ENCODE peak calls at places on chromosomes 7 and 10, in eight cellular contexts. One of them, this sample, is unnamed.
A peak's percentile ranks its signal among the peaks of the same experiment; 100 is the strongest.

GRCh38 chr10:72331575-72332422 is 22.9 kb downstream of the DNAJB12 start:
- DNase-seq in pancreas: peak; percentile 91
- DNase-seq in fibroblast of the conjunctiva: peak; percentile 87
- DNase-seq in GM23338: peak; percentile 84
- DNase-seq in hypothalamus: peak; percentile 92
- DNase-seq in HT1080: peak; percentile 84
- DNase-seq in neural progenitor cell: peak; percentile 94
- DNase-seq in M059J: peak; percentile 88
- DNase-seq in this sample: peak; percentile 64

GRCh38 chr10:131947631-131948347 is 33.9 kb downstream of the BNIP3 start:
- DNase-seq in pancreas: no peak
- DNase-seq in fibroblast of the conjunctiva: no peak
- DNase-seq in GM23338: no peak
- DNase-seq in hypothalamus: no peak
- DNase-seq in HT1080: peak; percentile 95
- DNase-seq in neural progenitor cell: no peak
- DNase-seq in M059J: peak; percentile 90
- DNase-seq in this sample: no peak

GRCh38 chr7:46969303-46970130 is 612.4 kb downstream of the TNS3 start:
- DNase-seq in pancreas: peak; percentile 7
- DNase-seq in fibroblast of the conjunctiva: no peak
- DNase-seq in GM23338: no peak
- DNase-seq in hypothalamus: no peak
- DNase-seq in HT1080: no peak
- DNase-seq in neural progenitor cell: no peak
- DNase-seq in M059J: peak; percentile 69
- DNase-seq in this sample: no peak

GRCh38 chr7:2619120-2619519 is 12.7 kb upstream of the TTYH3 start:
- DNase-seq in pancreas: no peak
- DNase-seq in fibroblast of the conjunctiva: no peak
- DNase-seq in GM23338: no peak
- DNase-seq in hypothalamus: no peak
- DNase-seq in HT1080: no peak
- DNase-seq in neural progenitor cell: no peak
- DNase-seq in M059J: peak; percentile 52
- DNase-seq in this sample: no peak

GRCh38 chr10:104350146-104350635 is 3.4 kb upstream of the CFAP58 start:
- DNase-seq in pancreas: no peak
- DNase-seq in fibroblast of the conjunctiva: no peak
- DNase-seq in GM23338: peak; percentile 81
- DNase-seq in hypothalamus: no peak
- DNase-seq in HT1080: peak; percentile 71
- DNase-seq in neural progenitor cell: peak; percentile 70
- DNase-seq in M059J: peak; percentile 74
- DNase-seq in this sample: no peak

GRCh38 chr10:127934383-127934782 is 27.5 kb downstream of the PTPRE start:
- DNase-seq in pancreas: no peak
- DNase-seq in fibroblast of the conjunctiva: no peak
- DNase-seq in GM23338: no peak
- DNase-seq in hypothalamus: no peak
- DNase-seq in HT1080: no peak
- DNase-seq in neural progenitor cell: no peak
- DNase-seq in M059J: no peak
- DNase-seq in this sample: no peak

GRCh38 chr7:122132341-122132740 is 11.7 kb downstream of the AASS start:
- DNase-seq in pancreas: no peak
- DNase-seq in fibroblast of the conjunctiva: no peak
- DNase-seq in GM23338: no peak
- DNase-seq in hypothalamus: no peak
- DNase-seq in HT1080: peak; percentile 84
- DNase-seq in neural progenitor cell: no peak
- DNase-seq in M059J: peak; percentile 34
- DNase-seq in this sample: no peak

GRCh38 chr7:44798649-44799275 is 2.3 kb downstream of the PPIA start:
- DNase-seq in pancreas: no peak
- DNase-seq in fibroblast of the conjunctiva: no peak
- DNase-seq in GM23338: no peak
- DNase-seq in hypothalamus: no peak
- DNase-seq in HT1080: no peak
- DNase-seq in neural progenitor cell: no peak
- DNase-seq in M059J: peak; percentile 47
- DNase-seq in this sample: no peak

GRCh38 chr10:114652402-114653368 is 5.4 kb downstream of the ABLIM1 start:
- DNase-seq in pancreas: no peak
- DNase-seq in fibroblast of the conjunctiva: no peak
- DNase-seq in GM23338: no peak
- DNase-seq in hypothalamus: no peak
- DNase-seq in HT1080: no peak
- DNase-seq in neural progenitor cell: no peak
- DNase-seq in M059J: no peak
- DNase-seq in this sample: no peak

GRCh38 chr7:2757904-2758672 is 70.1 kb downstream of the AMZ1 start:
- DNase-seq in pancreas: no peak
- DNase-seq in fibroblast of the conjunctiva: peak; percentile 95
- DNase-seq in GM23338: no peak
- DNase-seq in hypothalamus: no peak
- DNase-seq in HT1080: peak; percentile 97
- DNase-seq in neural progenitor cell: no peak
- DNase-seq in M059J: peak; percentile 99
- DNase-seq in this sample: no peak

GRCh38 chr10:14185501-14186045 is 145.2 kb downstream of the FRMD4A start:
- DNase-seq in pancreas: no peak
- DNase-seq in fibroblast of the conjunctiva: peak; percentile 23
- DNase-seq in GM23338: peak; percentile 87
- DNase-seq in hypothalamus: no peak
- DNase-seq in HT1080: peak; percentile 99
- DNase-seq in neural progenitor cell: peak; percentile 78
- DNase-seq in M059J: peak; percentile 95
- DNase-seq in this sample: peak; percentile 33

GRCh38 chr7:151179287-151179860 is 7.7 kb downstream of the ASB10 start:
- DNase-seq in pancreas: no peak
- DNase-seq in fibroblast of the conjunctiva: no peak
- DNase-seq in GM23338: no peak
- DNase-seq in hypothalamus: no peak
- DNase-seq in HT1080: no peak
- DNase-seq in neural progenitor cell: no peak
- DNase-seq in M059J: no peak
- DNase-seq in this sample: peak; percentile 3

GRCh38 chr10:126199221-126199998 is 188.9 kb downstream of the ADAM12 start:
- DNase-seq in pancreas: no peak
- DNase-seq in fibroblast of the conjunctiva: peak; percentile 94
- DNase-seq in GM23338: no peak
- DNase-seq in hypothalamus: no peak
- DNase-seq in HT1080: peak; percentile 99
- DNase-seq in neural progenitor cell: no peak
- DNase-seq in M059J: peak; percentile 99
- DNase-seq in this sample: no peak

GRCh38 chr10:68154211-68154497 is 44.9 kb downstream of the MYPN start:
- DNase-seq in pancreas: peak; percentile 34
- DNase-seq in fibroblast of the conjunctiva: peak; percentile 33
- DNase-seq in GM23338: peak; percentile 57
- DNase-seq in hypothalamus: no peak
- DNase-seq in HT1080: peak; percentile 32
- DNase-seq in neural progenitor cell: peak; percentile 29
- DNase-seq in M059J: peak; percentile 24
- DNase-seq in this sample: no peak

GRCh38 chr7:139777304-139777890 is 401 bp downstream of the HIPK2 start:
- DNase-seq in pancreas: peak; percentile 36
- DNase-seq in fibroblast of the conjunctiva: no peak
- DNase-seq in GM23338: peak; percentile 47
- DNase-seq in hypothalamus: peak; percentile 40
- DNase-seq in HT1080: no peak
- DNase-seq in neural progenitor cell: peak; percentile 79
- DNase-seq in M059J: peak; percentile 30
- DNase-seq in this sample: peak; percentile 38

GRCh38 chr7:79403451-79403850 is 50.0 kb downstream of the MAGI2 start:
- DNase-seq in pancreas: no peak
- DNase-seq in fibroblast of the conjunctiva: peak; percentile 8
- DNase-seq in GM23338: no peak
- DNase-seq in hypothalamus: no peak
- DNase-seq in HT1080: no peak
- DNase-seq in neural progenitor cell: no peak
- DNase-seq in M059J: no peak
- DNase-seq in this sample: no peak

GRCh38 chr7:33040803-33041516 is 21.6 kb downstream of the NT5C3A start:
- DNase-seq in pancreas: peak; percentile 46
- DNase-seq in fibroblast of the conjunctiva: no peak
- DNase-seq in GM23338: no peak
- DNase-seq in hypothalamus: no peak
- DNase-seq in HT1080: peak; percentile 20
- DNase-seq in neural progenitor cell: no peak
- DNase-seq in M059J: no peak
- DNase-seq in this sample: peak; percentile 20

GRCh38 chr7:155962191-155962967 is 150.1 kb upstream of the SHH start:
- DNase-seq in pancreas: no peak
- DNase-seq in fibroblast of the conjunctiva: no peak
- DNase-seq in GM23338: no peak
- DNase-seq in hypothalamus: no peak
- DNase-seq in HT1080: peak; percentile 96
- DNase-seq in neural progenitor cell: no peak
- DNase-seq in M059J: peak; percentile 90
- DNase-seq in this sample: no peak

GRCh38 chr10:78134919-78135318 is 101.3 kb downstream of the RPS24 start:
- DNase-seq in pancreas: no peak
- DNase-seq in fibroblast of the conjunctiva: no peak
- DNase-seq in GM23338: peak; percentile 53
- DNase-seq in hypothalamus: no peak
- DNase-seq in HT1080: peak; percentile 42
- DNase-seq in neural progenitor cell: no peak
- DNase-seq in M059J: peak; percentile 44
- DNase-seq in this sample: no peak

GRCh38 chr7:26153246-26153822 is 1.3 kb downstream of the NFE2L3 start:
- DNase-seq in pancreas: no peak
- DNase-seq in fibroblast of the conjunctiva: no peak
- DNase-seq in GM23338: peak; percentile 69
- DNase-seq in hypothalamus: no peak
- DNase-seq in HT1080: no peak
- DNase-seq in neural progenitor cell: peak; percentile 18
- DNase-seq in M059J: peak; percentile 33
- DNase-seq in this sample: no peak

GRCh38 chr7:139772115-139772514 is 5.7 kb downstream of the HIPK2 start:
- DNase-seq in pancreas: peak; percentile 44
- DNase-seq in fibroblast of the conjunctiva: no peak
- DNase-seq in GM23338: no peak
- DNase-seq in hypothalamus: no peak
- DNase-seq in HT1080: no peak
- DNase-seq in neural progenitor cell: no peak
- DNase-seq in M059J: no peak
- DNase-seq in this sample: no peak

GRCh38 chr10:110859206-110859946 is 12.4 kb upstream of the PDCD4 start:
- DNase-seq in pancreas: peak; percentile 95
- DNase-seq in fibroblast of the conjunctiva: no peak
- DNase-seq in GM23338: no peak
- DNase-seq in hypothalamus: no peak
- DNase-seq in HT1080: no peak
- DNase-seq in neural progenitor cell: no peak
- DNase-seq in M059J: no peak
- DNase-seq in this sample: no peak

GRCh38 chr10:95295031-95295755 is 4.4 kb upstream of the PDLIM1 start:
- DNase-seq in pancreas: peak; percentile 27
- DNase-seq in fibroblast of the conjunctiva: no peak
- DNase-seq in GM23338: peak; percentile 88
- DNase-seq in hypothalamus: no peak
- DNase-seq in HT1080: no peak
- DNase-seq in neural progenitor cell: peak; percentile 70
- DNase-seq in M059J: peak; percentile 71
- DNase-seq in this sample: peak; percentile 63

GRCh38 chr10:121327727-121328126 is 270.5 kb downstream of the FGFR2 start:
- DNase-seq in pancreas: no peak
- DNase-seq in fibroblast of the conjunctiva: no peak
- DNase-seq in GM23338: no peak
- DNase-seq in hypothalamus: no peak
- DNase-seq in HT1080: no peak
- DNase-seq in neural progenitor cell: no peak
- DNase-seq in M059J: no peak
- DNase-seq in this sample: no peak

GRCh38 chr7:116698930-116699722 is 27.1 kb downstream of the MET start:
- DNase-seq in pancreas: no peak
- DNase-seq in fibroblast of the conjunctiva: no peak
- DNase-seq in GM23338: no peak
- DNase-seq in hypothalamus: no peak
- DNase-seq in HT1080: no peak
- DNase-seq in neural progenitor cell: no peak
- DNase-seq in M059J: no peak
- DNase-seq in this sample: no peak

GRCh38 chr10:62805139-62806092 is 896 bp downstream of the ADO start:
- DNase-seq in pancreas: no peak
- DNase-seq in fibroblast of the conjunctiva: no peak
- DNase-seq in GM23338: peak; percentile 66
- DNase-seq in hypothalamus: no peak
- DNase-seq in HT1080: peak; percentile 28
- DNase-seq in neural progenitor cell: peak; percentile 78
- DNase-seq in M059J: peak; percentile 68
- DNase-seq in this sample: no peak

GRCh38 chr10:74419491-74420466 is 268.8 kb downstream of the ADK start:
- DNase-seq in pancreas: no peak
- DNase-seq in fibroblast of the conjunctiva: no peak
- DNase-seq in GM23338: peak; percentile 60
- DNase-seq in hypothalamus: no peak
- DNase-seq in HT1080: peak; percentile 50
- DNase-seq in neural progenitor cell: peak; percentile 68
- DNase-seq in M059J: peak; percentile 26
- DNase-seq in this sample: no peak

GRCh38 chr7:44208085-44208484 is 7.3 kb downstream of the YKT6 start:
- DNase-seq in pancreas: no peak
- DNase-seq in fibroblast of the conjunctiva: no peak
- DNase-seq in GM23338: no peak
- DNase-seq in hypothalamus: no peak
- DNase-seq in HT1080: no peak
- DNase-seq in neural progenitor cell: no peak
- DNase-seq in M059J: no peak
- DNase-seq in this sample: no peak

This sample was measured in GM12892.